ENCODE peak calls at places on chromosomes 16 and 17, in ten cellular contexts. I is neural progenitor cell; D is Panc1; Y is psoas muscle; V is mucosa of descending colon; W is left lung; P is CD8-positive, alpha-beta memory T cell; R is heart right ventricle; G is CD8-positive, alpha-beta T cell; L is spleen. B is an unnamed sample. For H3K4me1, the result is how much of the 10 kb centered on the place peaks cover.

GRCh38 chr16:1181715-1182671 is 29.1 kb downstream of the CACNA1H start:
- DNase-seq in I (peak), D (no peak), Y (peak), V (peak), W (peak), P (no peak), R (peak), G (no peak), L (no peak), B (peak)

GRCh38 chr17:71764507-71764906 is 356.3 kb upstream of the SOX9 start:
- DNase-seq in I (peak), D (no peak), Y (no peak), V (peak), W (no peak), P (no peak), R (no peak), G (no peak), L (no peak), B (no peak)

GRCh38 chr17:58534901-58535421 is 20.5 kb upstream of the MTMR4 start:
- DNase-seq in I (no peak), D (no peak), Y (no peak), V (no peak), W (no peak), P (no peak), R (no peak), G (no peak), L (peak), B (no peak)

GRCh38 chr16:72837846-72838661 is 209.9 kb downstream of the ZFHX3 start:
- DNase-seq in I (peak), D (no peak), Y (no peak), V (no peak), W (no peak), P (no peak), R (no peak), G (no peak), L (no peak), B (no peak)

GRCh38 chr16:11391576-11391975 is 46.3 kb downstream of the RMI2 start:
- DNase-seq in I (no peak), D (no peak), Y (no peak), V (peak), W (peak), P (no peak), R (no peak), G (no peak), L (peak), B (peak)

GRCh38 chr16:67409631-67410030 is 6.6 kb downstream of the ZDHHC1 start:
- DNase-seq in I (no peak), D (no peak), Y (no peak), V (no peak), W (no peak), P (no peak), R (no peak), G (no peak), L (no peak), B (peak)

GRCh38 chr16:27287887-27288286 is 19.3 kb upstream of the NSMCE1 start:
- DNase-seq in I (no peak), D (no peak), Y (no peak), V (no peak), W (no peak), P (no peak), R (no peak), G (no peak), L (no peak), B (no peak)

GRCh38 chr16:49856741-49857330 is 924 bp upstream of the ZNF423 start:
- DNase-seq in I (peak), D (no peak), Y (peak), V (peak), W (peak), P (no peak), R (peak), G (no peak), L (peak), B (peak)

GRCh38 chr16:19182487-19182886 is 14.4 kb downstream of the SYT17 start:
- DNase-seq in I (no peak), D (no peak), Y (no peak), V (no peak), W (no peak), P (no peak), R (no peak), G (no peak), L (no peak), B (no peak)

GRCh38 chr17:21313320-21313719 is 28.8 kb downstream of the MAP2K3 start:
- DNase-seq in I (no peak), D (no peak), Y (peak), V (no peak), W (no peak), P (no peak), R (no peak), G (no peak), L (peak), B (no peak)

GRCh38 chr16:49647673-49648072 is 208.2 kb downstream of the ZNF423 start:
- DNase-seq in I (no peak), D (no peak), Y (no peak), V (no peak), W (no peak), P (no peak), R (no peak), G (no peak), L (no peak), B (no peak)

GRCh38 chr16:85862476-85863383 is 36.2 kb upstream of the IRF8 start:
- DNase-seq in I (no peak), D (no peak), Y (no peak), V (no peak), W (no peak), P (no peak), R (no peak), G (no peak), L (no peak), B (no peak)

GRCh38 chr16:51159296-51159695 is 8.2 kb upstream of the SALL1 start:
- DNase-seq in I (no peak), D (no peak), Y (no peak), V (no peak), W (no peak), P (no peak), R (no peak), G (no peak), L (no peak), B (no peak)

GRCh38 chr16:22191966-22192260 is 14.2 kb upstream of the EEF2K start:
- DNase-seq in I (no peak), D (no peak), Y (peak), V (no peak), W (no peak), P (peak), R (no peak), G (no peak), L (no peak), B (no peak)

GRCh38 chr16:89951509-89951908 is 3.0 kb downstream of the DEF8 start:
- DNase-seq in I (no peak), D (no peak), Y (no peak), V (no peak), W (no peak), P (no peak), R (no peak), G (no peak), L (no peak), B (no peak)

GRCh38 chr16:23188911-23189310 is 6.4 kb downstream of the SCNN1G start:
- DNase-seq in I (no peak), D (no peak), Y (no peak), V (no peak), W (no peak), P (no peak), R (no peak), G (no peak), L (no peak), B (no peak)

DNA sequence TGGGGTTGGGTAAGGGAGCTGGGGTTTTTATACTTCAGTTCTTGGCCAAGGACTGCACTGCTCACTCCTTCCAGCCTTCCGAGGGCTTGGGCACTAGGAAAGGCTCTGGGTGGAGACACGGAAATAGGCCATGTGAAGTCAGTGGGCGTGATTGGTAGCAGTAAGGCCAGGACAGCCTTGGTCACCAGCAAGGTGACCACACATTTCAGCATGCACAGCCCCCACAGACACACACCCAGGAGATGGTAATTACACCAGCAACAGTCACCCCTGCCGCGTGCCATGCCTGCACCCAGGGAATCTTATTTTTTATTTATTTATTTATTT is 252.5 kb downstream of the SEC14L1 start:
- DNase-seq in I (no peak), D (no peak), Y (no peak), V (no peak), W (no peak), P (no peak), R (no peak), G (no peak), L (no peak), B (no peak)
- H3K4me1 ChIP-seq in I (half or more), D (half or more), Y (half or more), V (half or more), W (half or more), P (half or more), R (half or more), G (half or more), L (half or more), B (half or more)

DNA sequence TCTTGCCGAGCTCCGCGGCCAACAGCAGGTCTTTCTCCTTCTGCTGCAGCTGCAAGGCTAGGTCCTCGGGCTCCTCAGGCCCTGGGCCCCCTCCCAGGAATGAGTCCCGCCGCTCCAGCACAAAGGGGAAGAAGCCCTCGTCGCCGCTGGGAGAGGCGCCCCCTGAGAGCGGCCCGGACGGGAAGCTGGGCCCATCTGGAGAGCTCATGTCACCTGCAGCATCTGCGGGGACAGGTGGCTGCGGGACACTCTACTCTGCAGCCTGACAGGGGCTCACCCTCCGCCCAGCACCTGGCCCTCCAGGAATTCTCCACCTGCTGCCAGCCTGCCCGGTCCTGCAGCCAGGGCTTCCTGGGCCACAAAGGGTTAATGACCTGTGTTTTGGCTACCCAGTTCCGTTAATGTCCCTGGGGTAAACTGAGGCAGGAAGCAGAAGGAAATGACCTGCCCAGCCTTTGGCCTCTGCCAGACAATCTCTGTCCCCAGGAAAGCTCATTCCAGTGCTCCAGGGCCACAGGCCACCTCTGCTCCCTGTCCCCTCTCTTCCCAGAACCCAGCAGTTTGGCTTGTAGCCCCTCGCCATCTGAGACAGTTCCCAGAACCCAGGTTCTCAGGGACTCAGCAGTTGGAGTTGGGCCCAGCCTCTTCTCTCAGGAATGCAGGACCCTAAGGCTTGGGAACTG is 1.3 kb downstream of the BICDL2 start:
- DNase-seq in I (no peak), D (no peak), Y (no peak), V (no peak), W (peak), P (no peak), R (no peak), G (no peak), L (no peak), B (peak)
- H3K4me3 ChIP-seq in I (no peak), D (no peak), Y (no peak), V (no peak), W (peak), P (no peak), R (no peak), G (no peak), L (no peak), B (no peak)

DNA sequence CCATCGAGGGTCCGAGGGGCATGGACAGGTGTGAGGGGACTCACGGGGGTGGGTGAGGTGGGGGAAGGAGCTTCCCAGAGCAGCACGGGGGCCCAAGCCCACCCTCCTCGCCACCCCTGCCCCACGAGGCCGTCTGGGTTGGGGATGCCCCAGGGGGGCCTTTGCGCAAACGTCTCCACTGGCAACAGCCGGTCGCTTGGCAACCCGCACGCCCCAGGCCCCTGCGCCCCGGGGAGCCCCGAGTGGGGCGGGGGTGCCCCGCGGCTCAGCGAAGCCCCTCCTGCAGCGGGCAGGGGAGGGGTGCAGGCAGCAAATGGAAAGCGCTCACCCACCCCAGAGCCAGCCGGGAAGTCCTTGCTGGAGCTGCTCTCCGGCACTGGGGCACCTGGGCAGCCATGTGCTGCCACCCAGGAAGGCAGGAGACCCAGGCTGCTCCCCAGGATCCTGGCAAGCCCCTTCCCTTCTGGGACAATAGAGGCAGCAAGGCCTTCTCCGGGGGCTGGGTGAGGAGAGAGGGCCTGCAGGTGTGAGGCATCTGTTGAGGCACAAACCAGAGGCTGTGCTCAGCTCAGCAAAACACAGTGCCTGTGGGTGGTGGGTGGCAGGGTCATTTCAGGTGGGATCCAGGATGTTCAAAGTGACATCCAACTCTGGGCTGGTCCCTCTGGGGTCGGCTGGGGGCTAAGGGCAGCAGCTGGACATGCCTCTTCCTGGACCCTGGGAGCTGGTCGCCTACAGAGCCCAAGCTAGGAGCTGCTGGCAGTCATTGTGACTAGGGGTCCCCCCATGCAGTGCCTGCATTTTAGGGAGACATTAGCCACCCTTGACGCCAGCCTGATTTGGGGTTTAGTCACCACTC is 80.9 kb upstream of the CBX4 start:
- DNase-seq in I (no peak), D (no peak), Y (peak), V (peak), W (peak), P (no peak), R (peak), G (no peak), L (no peak), B (peak)
- H3K4me1 ChIP-seq in I (under half), D (under half), Y (under half), V (under half), W (under half), P (under half), R (under half), G (under half), L (half or more), B (under half)

DNA sequence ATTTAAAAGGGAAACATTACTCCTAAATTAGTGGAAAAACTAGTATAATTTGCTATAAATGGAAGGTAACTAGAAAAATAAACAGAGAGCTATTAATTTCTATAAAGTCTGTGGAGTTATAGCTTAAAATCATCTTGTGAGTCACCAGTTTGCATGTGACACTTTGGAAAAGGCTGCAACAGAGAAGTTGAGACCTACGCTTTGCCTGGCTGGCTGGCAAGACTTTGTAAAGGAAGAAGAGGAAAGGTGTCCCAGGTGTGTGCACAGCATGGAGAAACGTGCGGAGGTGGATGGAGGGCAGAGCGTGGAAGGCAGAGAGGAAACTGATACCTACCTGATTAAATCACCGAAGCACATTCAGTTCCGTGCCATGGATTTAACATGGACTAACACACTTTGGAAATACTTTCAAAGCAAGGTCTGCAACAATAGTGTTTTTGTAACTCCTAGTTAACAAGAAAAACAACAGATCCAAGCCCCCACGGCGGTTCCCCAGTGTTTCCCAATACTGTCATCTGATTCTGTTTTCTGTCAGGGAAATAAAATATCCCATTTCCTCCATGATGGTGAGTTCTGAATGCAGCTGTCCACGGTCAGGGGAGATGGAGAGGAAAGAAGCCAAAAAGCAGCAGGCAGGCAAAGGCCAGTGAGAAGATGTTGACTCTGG is 134.8 kb downstream of the XYLT1 start:
- DNase-seq in I (no peak), D (no peak), Y (no peak), V (no peak), W (no peak), P (no peak), R (no peak), G (no peak), L (no peak), B (no peak)
- H3K4me3 ChIP-seq in I (no peak), D (no peak), Y (no peak), V (no peak), W (no peak), P (no peak), R (no peak), G (no peak), L (no peak), B (no peak)

GRCh38 chr17:42365136-42365535 is 23.1 kb downstream of the STAT3 start:
- DNase-seq in I (no peak), D (no peak), Y (no peak), V (no peak), W (no peak), P (no peak), R (no peak), G (no peak), L (no peak), B (no peak)
- H3K4me1 ChIP-seq in I (under half), D (half or more), Y (half or more), V (under half), W (half or more), P (half or more), R (half or more), G (under half), L (half or more), B (under half)

GRCh38 chr16:57039148-57039812 is 49.9 kb downstream of the NLRC5 start:
- DNase-seq in I (no peak), D (no peak), Y (no peak), V (no peak), W (no peak), P (no peak), R (no peak), G (no peak), L (peak), B (no peak)

GRCh38 chr16:57043248-57043647 is 49.1 kb upstream of the CPNE2 start:
- DNase-seq in I (no peak), D (no peak), Y (no peak), V (no peak), W (no peak), P (no peak), R (no peak), G (no peak), L (no peak), B (no peak)

GRCh38 chr16:57038151-57038550 is 48.8 kb downstream of the NLRC5 start:
- DNase-seq in I (no peak), D (no peak), Y (no peak), V (no peak), W (no peak), P (no peak), R (no peak), G (no peak), L (no peak), B (no peak)

GRCh38 chr16:57042157-57043111 is 49.9 kb upstream of the CPNE2 start:
- DNase-seq in I (no peak), D (no peak), Y (no peak), V (no peak), W (no peak), P (peak), R (no peak), G (peak), L (peak), B (no peak)

GRCh38 chr16:57041182-57042156 is 50.9 kb upstream of the CPNE2 start:
- DNase-seq in I (no peak), D (no peak), Y (no peak), V (peak), W (no peak), P (peak), R (no peak), G (peak), L (peak), B (no peak)
- H3K4me3 ChIP-seq in I (no peak), D (no peak), Y (no peak), V (no peak), W (peak), P (peak), R (no peak), G (peak), L (peak), B (no peak)

DNA sequence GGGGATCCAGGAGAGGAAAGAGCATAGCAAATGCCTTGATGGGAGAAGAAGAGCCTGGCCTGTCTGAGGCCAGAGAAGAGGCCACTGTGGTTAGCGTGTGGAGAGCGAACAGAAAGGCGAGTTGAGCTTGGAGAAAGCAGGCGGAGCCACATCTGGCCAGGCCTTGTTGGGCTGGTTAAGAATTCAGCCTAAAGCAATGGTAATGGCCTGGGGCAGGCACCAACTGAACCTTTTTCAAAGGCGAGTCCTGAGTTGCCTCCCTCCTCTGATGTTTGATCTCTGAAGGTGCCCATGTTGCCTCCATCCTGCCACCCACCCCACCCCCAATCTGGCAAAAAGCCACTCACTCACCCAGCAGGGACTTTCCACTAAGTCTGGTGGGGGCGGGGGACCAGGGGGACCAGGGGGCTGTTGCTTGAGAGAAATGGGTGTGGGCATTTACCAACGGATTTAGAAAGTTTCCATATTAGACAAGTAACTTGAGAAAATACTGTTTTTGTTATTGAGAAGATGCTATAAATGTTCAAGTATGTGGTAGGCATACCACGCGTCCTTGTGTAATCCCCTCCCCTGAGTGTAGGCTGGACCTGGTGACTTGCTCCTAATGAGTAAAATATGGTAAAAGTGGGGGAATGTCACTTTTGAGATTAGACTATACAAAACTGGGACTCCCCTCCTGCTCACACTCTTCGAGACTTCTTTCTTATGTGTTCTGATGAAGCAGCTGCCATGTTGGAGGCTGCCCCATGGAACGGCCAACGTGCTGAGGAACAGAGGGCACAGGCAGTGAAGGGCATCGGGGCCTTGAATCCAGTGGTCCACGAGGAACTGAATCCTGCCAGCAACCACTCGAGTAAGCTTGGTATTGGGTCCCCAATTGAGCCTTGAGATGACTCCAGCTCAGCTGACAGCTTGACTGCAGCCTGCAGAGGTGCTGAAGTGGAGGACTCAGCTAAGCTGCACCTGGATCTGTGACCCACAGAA is 29.9 kb upstream of the TNS4 start:
- DNase-seq in I (no peak), D (no peak), Y (no peak), V (peak), W (no peak), P (peak), R (no peak), G (no peak), L (peak), B (no peak)
- H3K4me1 ChIP-seq in I (under half), D (under half), Y (under half), V (under half), W (under half), P (half or more), R (half or more), G (half or more), L (half or more), B (under half)

DNA sequence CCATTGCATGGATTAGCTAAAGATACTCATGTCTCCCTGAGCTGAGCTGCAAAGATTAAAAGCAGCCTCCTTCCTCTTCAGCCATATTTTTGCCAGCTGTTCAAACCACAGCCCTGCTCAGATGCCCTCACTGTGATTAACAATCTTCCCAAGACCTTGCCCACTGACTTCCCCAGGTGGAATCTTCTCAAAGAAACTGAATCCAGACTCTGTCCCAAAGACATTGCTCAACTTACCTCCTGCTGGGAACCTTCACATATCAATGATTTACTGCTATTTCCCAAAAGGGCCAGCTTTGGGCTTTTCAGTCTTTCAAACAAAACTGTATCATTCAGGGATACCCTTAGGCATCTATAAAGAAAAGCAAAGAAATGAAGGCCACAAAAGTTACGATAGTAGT is 9.2 kb downstream of the C17orf67 start:
- DNase-seq in I (no peak), D (no peak), Y (no peak), V (no peak), W (no peak), P (no peak), R (no peak), G (no peak), L (no peak), B (no peak)
- H3K4me3 ChIP-seq in I (no peak), D (no peak), Y (no peak), V (no peak), W (no peak), P (no peak), R (no peak), G (no peak), L (no peak), B (no peak)

B was measured in kidney.